ENCODE peak calls at places on chromosomes 3 and 15, in nine cellular contexts. One of them, this sample, is unnamed.

GRCh38 chr3:52524752-52525661 is 8.7 kb downstream of the NT5DC2 start:
- DNase-seq in activated naive CD4-positive, alpha-beta T cell: no peak
- DNase-seq in C1 segment of cervical spinal cord: no peak
- DNase-seq in amygdala: no peak
- DNase-seq in left cardiac atrium: peak; percentile 63
- DNase-seq in fibroblast of the conjunctiva: no peak
- DNase-seq in CD8-positive, alpha-beta memory T cell: no peak
- DNase-seq in H9: no peak
- DNase-seq in A172: no peak
- DNase-seq in this sample: peak; percentile 61

GRCh38 chr15:34132881-34133280 is 31.0 kb downstream of the PGBD4 start:
- DNase-seq in fibroblast of the conjunctiva: no peak
- DNase-seq in left cardiac atrium: no peak
- DNase-seq in A172: no peak
- DNase-seq in C1 segment of cervical spinal cord: no peak
- DNase-seq in amygdala: no peak
- DNase-seq in H9: no peak
- DNase-seq in activated naive CD4-positive, alpha-beta T cell: no peak
- DNase-seq in CD8-positive, alpha-beta memory T cell: no peak
- DNase-seq in this sample: no peak

GRCh38 chr3:114313426-114313825 is 19.6 kb downstream of the TIGIT start:
- DNase-seq in activated naive CD4-positive, alpha-beta T cell: no peak
- DNase-seq in left cardiac atrium: no peak
- DNase-seq in fibroblast of the conjunctiva: no peak
- DNase-seq in H9: no peak
- DNase-seq in A172: no peak
- DNase-seq in amygdala: no peak
- DNase-seq in CD8-positive, alpha-beta memory T cell: no peak
- DNase-seq in C1 segment of cervical spinal cord: no peak
- DNase-seq in this sample: no peak

GRCh38 chr3:46334911-46335478 is 18.9 kb upstream of the CCR2 start:
- DNase-seq in H9: no peak
- DNase-seq in A172: peak; percentile 45
- DNase-seq in fibroblast of the conjunctiva: peak; percentile 4
- DNase-seq in C1 segment of cervical spinal cord: no peak
- DNase-seq in activated naive CD4-positive, alpha-beta T cell: no peak
- DNase-seq in left cardiac atrium: no peak
- DNase-seq in CD8-positive, alpha-beta memory T cell: no peak
- DNase-seq in amygdala: no peak
- DNase-seq in this sample: no peak

GRCh38 chr15:90860942-90861675 is 7.3 kb upstream of the FURIN start:
- DNase-seq in amygdala: no peak
- DNase-seq in CD8-positive, alpha-beta memory T cell: no peak
- DNase-seq in left cardiac atrium: no peak
- DNase-seq in C1 segment of cervical spinal cord: no peak
- DNase-seq in A172: peak; percentile 28
- DNase-seq in fibroblast of the conjunctiva: no peak
- DNase-seq in activated naive CD4-positive, alpha-beta T cell: no peak
- DNase-seq in H9: no peak
- DNase-seq in this sample: no peak

GRCh38 chr15:68303560-68304436 is 26.3 kb downstream of the FEM1B start:
- DNase-seq in fibroblast of the conjunctiva: no peak
- DNase-seq in left cardiac atrium: no peak
- DNase-seq in CD8-positive, alpha-beta memory T cell: no peak
- DNase-seq in A172: peak; percentile 17
- DNase-seq in amygdala: no peak
- DNase-seq in H9: peak; percentile 29
- DNase-seq in activated naive CD4-positive, alpha-beta T cell: no peak
- DNase-seq in C1 segment of cervical spinal cord: no peak
- DNase-seq in this sample: no peak

GRCh38 chr3:186053954-186054353 is 54.9 kb downstream of the ETV5 start:
- DNase-seq in activated naive CD4-positive, alpha-beta T cell: no peak
- DNase-seq in left cardiac atrium: no peak
- DNase-seq in amygdala: no peak
- DNase-seq in C1 segment of cervical spinal cord: no peak
- DNase-seq in A172: peak; percentile 9
- DNase-seq in fibroblast of the conjunctiva: no peak
- DNase-seq in CD8-positive, alpha-beta memory T cell: no peak
- DNase-seq in H9: no peak
- DNase-seq in this sample: no peak

GRCh38 chr3:74009961-74010859 is 385.5 kb upstream of the PDZRN3 start:
- DNase-seq in left cardiac atrium: no peak
- DNase-seq in CD8-positive, alpha-beta memory T cell: no peak
- DNase-seq in H9: no peak
- DNase-seq in A172: no peak
- DNase-seq in fibroblast of the conjunctiva: no peak
- DNase-seq in amygdala: no peak
- DNase-seq in activated naive CD4-positive, alpha-beta T cell: no peak
- DNase-seq in C1 segment of cervical spinal cord: no peak
- DNase-seq in this sample: no peak

GRCh38 chr15:22735781-22736180 is 50.7 kb upstream of the NIPA1 start:
- DNase-seq in amygdala: no peak
- DNase-seq in H9: no peak
- DNase-seq in activated naive CD4-positive, alpha-beta T cell: no peak
- DNase-seq in left cardiac atrium: no peak
- DNase-seq in A172: peak; percentile 19
- DNase-seq in C1 segment of cervical spinal cord: no peak
- DNase-seq in fibroblast of the conjunctiva: no peak
- DNase-seq in CD8-positive, alpha-beta memory T cell: no peak
- DNase-seq in this sample: no peak

This sample was measured in left ventricle myocardium inferior.